ENCODE peak calls at places on chromosomes 6 and 20, in eight cellular contexts. A is left ventricle myocardium inferior; P is stimulated activated CD4-positive, alpha-beta T cell treated with anti-CD3 and anti-CD28 coated beads, Interleukin-1b, Interleukin-23, amount 100 ng/mL, for 24 hours; E is T-helper 17 cell; R is HFF-Myc; Z is iPS-NIHi11; M is HT1080; O is EL. Q is an unnamed sample.

GRCh38 chr6:158389188-158389919 is 77.1 kb downstream of the TULP4 start:
- DNase-seq in M (no peak), R (no peak), A (no peak), O (no peak), E (no peak), P (no peak), Z (no peak), Q (no peak)

GRCh38 chr20:46356195-46357029 is 48.1 kb upstream of the CDH22 start:
- DNase-seq in R (no peak), P (no peak), A (no peak), O (no peak), E (no peak), Z (no peak), M (no peak), Q (no peak)

GRCh38 chr20:2698912-2699311 is 6.3 kb downstream of the EBF4 start:
- DNase-seq in M (no peak), O (no peak), R (no peak), P (no peak), Z (no peak), A (no peak), E (no peak), Q (no peak)

GRCh38 chr20:17610566-17611289 is 40.9 kb downstream of the DSTN start:
- DNase-seq in P (peak), E (peak), A (no peak), Z (peak), R (no peak), O (no peak), M (no peak), Q (no peak)

GRCh38 chr6:137269347-137269746 is 50.2 kb upstream of the IFNGR1 start:
- DNase-seq in E (no peak), Z (no peak), R (no peak), O (no peak), P (no peak), M (no peak), A (no peak), Q (no peak)

GRCh38 chr20:4581838-4582237 is 139.9 kb upstream of the PRND start:
- DNase-seq in O (no peak), P (no peak), R (no peak), A (no peak), Z (peak), E (no peak), M (no peak), Q (no peak)

GRCh38 chr20:57412347-57413029 is 21.3 kb downstream of the RBM38 start:
- DNase-seq in P (no peak), O (no peak), R (no peak), A (no peak), Z (no peak), E (no peak), M (no peak), Q (no peak)

GRCh38 chr6:401239-401993 is 9.9 kb downstream of the IRF4 start:
- DNase-seq in E (no peak), R (no peak), Z (no peak), O (no peak), A (no peak), P (no peak), M (no peak), Q (no peak)

GRCh38 chr20:4571759-4572531 is 149.8 kb upstream of the PRND start:
- DNase-seq in Z (no peak), E (no peak), O (no peak), R (no peak), A (no peak), P (no peak), M (no peak), Q (no peak)

GRCh38 chr20:61162506-61162905 is 89.6 kb upstream of the CDH4 start:
- DNase-seq in O (no peak), Z (no peak), R (no peak), E (no peak), M (no peak), P (no peak), A (no peak), Q (no peak)

GRCh38 chr6:136945072-136945471 is 23.0 kb downstream of the SLC35D3 start:
- DNase-seq in O (no peak), E (no peak), R (no peak), Z (no peak), P (no peak), M (no peak), A (no peak), Q (no peak)

GRCh38 chr6:34509782-34510181 is 43.9 kb downstream of the PACSIN1 start:
- DNase-seq in O (no peak), Z (no peak), R (no peak), E (no peak), A (no peak), P (no peak), M (no peak), Q (no peak)

GRCh38 chr6:84772428-84773132 is 8.2 kb upstream of the TBX18 start:
- DNase-seq in M (no peak), R (no peak), P (no peak), O (peak), A (peak), Z (peak), E (no peak), Q (peak)

GRCh38 chr20:23066772-23067171 is 17.3 kb upstream of the THBD start:
- DNase-seq in A (no peak), O (no peak), Z (no peak), P (no peak), E (no peak), R (no peak), M (no peak), Q (no peak)

GRCh38 chr6:142907017-142907470 is 37.9 kb downstream of the HIVEP2 start:
- DNase-seq in R (no peak), P (no peak), E (no peak), Z (no peak), M (no peak), A (no peak), O (no peak), Q (no peak)

GRCh38 chr6:116217069-116217468 is 36.8 kb downstream of the TSPYL4 start:
- DNase-seq in E (no peak), P (no peak), Z (peak), M (peak), O (peak), A (no peak), R (no peak), Q (peak)

GRCh38 chr6:52650946-52651345 is 20.0 kb upstream of the TMEM14A start:
- DNase-seq in A (no peak), M (no peak), P (no peak), O (no peak), Z (no peak), R (no peak), E (no peak), Q (no peak)

GRCh38 chr6:130969807-130970491 is 93.1 kb downstream of the EPB41L2 start:
- DNase-seq in Z (no peak), O (peak), A (peak), M (no peak), P (no peak), R (peak), E (no peak), Q (no peak)

GRCh38 chr6:87066449-87067288 is 28.2 kb downstream of the CGA start:
- DNase-seq in O (peak), R (peak), M (peak), P (peak), Z (peak), E (no peak), A (no peak), Q (peak)

GRCh38 chr6:76682842-76683241 is 610.4 kb upstream of the IMPG1 start:
- DNase-seq in M (peak), R (no peak), A (no peak), O (no peak), E (no peak), Z (no peak), P (no peak), Q (no peak)

GRCh38 chr6:133817460-133818047 is 71.4 kb upstream of the TCF21 start:
- DNase-seq in R (no peak), E (no peak), O (no peak), M (no peak), P (peak), A (no peak), Z (peak), Q (no peak)

GRCh38 chr6:35427851-35428321 is 24.3 kb upstream of the FANCE start:
- DNase-seq in E (no peak), P (no peak), O (peak), A (no peak), R (no peak), M (peak), Z (no peak), Q (no peak)

GRCh38 chr20:24163501-24163900 is 174.9 kb upstream of the GGTLC1 start:
- DNase-seq in O (no peak), R (no peak), A (no peak), E (no peak), Z (no peak), M (peak), P (no peak), Q (no peak)

GRCh38 chr6:90429713-90430112 is 133.1 kb upstream of the BACH2 start:
- DNase-seq in P (no peak), R (no peak), A (no peak), E (no peak), Z (no peak), O (no peak), M (no peak), Q (no peak)

GRCh38 chr6:27591660-27592059 is 118.8 kb upstream of the ZNF184 start:
- DNase-seq in P (no peak), A (no peak), Z (peak), O (peak), E (no peak), M (peak), R (no peak), Q (peak)

GRCh38 chr6:1865585-1865984 is 255.9 kb downstream of the FOXC1 start:
- DNase-seq in R (no peak), E (no peak), M (no peak), Z (no peak), O (no peak), A (no peak), P (no peak), Q (no peak)

GRCh38 chr20:55782861-55783260 is 222.5 kb downstream of the CBLN4 start:
- DNase-seq in E (no peak), R (no peak), P (no peak), M (no peak), O (no peak), A (no peak), Z (no peak), Q (no peak)

GRCh38 chr6:25280617-25280990 is 1.4 kb downstream of the CARMIL1 start:
- DNase-seq in R (no peak), P (no peak), E (no peak), O (no peak), Z (no peak), A (no peak), M (no peak), Q (peak)

GRCh38 chr6:141393405-141394124 is 739.2 kb upstream of the GJE1 start:
- DNase-seq in E (no peak), Z (no peak), R (no peak), A (no peak), P (no peak), M (no peak), O (no peak), Q (no peak)

GRCh38 chr20:20360464-20360863 is 7.4 kb upstream of the INSM1 start:
- DNase-seq in O (peak), E (no peak), A (no peak), R (peak), Z (peak), P (no peak), M (peak), Q (peak)

GRCh38 chr20:34364013-34364382 is 925 bp downstream of the ITCH start:
- DNase-seq in O (peak), R (no peak), A (no peak), M (no peak), Z (no peak), E (no peak), P (no peak), Q (no peak)

GRCh38 chr6:27126815-27127537 is 120.5 kb upstream of the PRSS16 start:
- DNase-seq in R (peak), P (peak), M (peak), A (peak), E (peak), Z (peak), O (peak), Q (peak)

GRCh38 chr20:19074828-19075516 is 137.5 kb upstream of the SLC24A3 start:
- DNase-seq in O (no peak), P (no peak), A (peak), M (peak), R (no peak), Z (no peak), E (no peak), Q (no peak)

GRCh38 chr6:162964703-162965140 is 236.9 kb downstream of the PACRG start:
- DNase-seq in O (peak), P (no peak), Z (no peak), E (no peak), M (peak), A (peak), R (peak), Q (no peak)

GRCh38 chr6:135280375-135281136 is 99.4 kb downstream of the MYB start:
- DNase-seq in R (peak), O (peak), A (no peak), Z (no peak), E (no peak), P (no peak), M (no peak), Q (no peak)

GRCh38 chr20:36572701-36573102 is 695 bp upstream of the TGIF2 start:
- DNase-seq in R (no peak), O (peak), M (no peak), A (no peak), Z (no peak), E (peak), P (peak), Q (no peak)

GRCh38 chr6:31379850-31380249 is 22.9 kb upstream of the HLA-B start:
- DNase-seq in E (no peak), P (no peak), M (no peak), R (no peak), A (no peak), O (no peak), Z (no peak), Q (no peak)

GRCh38 chr20:4281258-4282055 is 266.1 kb upstream of the RNF24 start:
- DNase-seq in P (no peak), R (no peak), A (no peak), M (no peak), E (no peak), Z (no peak), O (no peak), Q (no peak)

Q was measured in NCI-H2081.